ENCODE peak calls at places on chromosomes 16 and 17, in ten cellular contexts. Y, M, W, K, S, B, L, Q, Z and C are unnamed samples.

GRCh38 chr17:38980455-38981217 is 13.4 kb upstream of the FBXO47 start:
- DNase-seq in W (no peak), M (no peak), Z (peak), Q (no peak), L (no peak), K (no peak), S (no peak), Y (no peak), B (no peak), C (no peak)

GRCh38 chr17:63275318-63275967 is 170.7 kb downstream of the CYB561 start:
- DNase-seq in Z (peak), B (peak), W (no peak), L (no peak), S (peak), M (no peak), K (no peak), Y (no peak), Q (no peak), C (no peak)

GRCh38 chr17:20008242-20009051 is 712 bp upstream of the SPECC1 start:
- DNase-seq in K (peak), W (peak), Y (peak), M (peak), B (no peak), L (no peak), Z (no peak), S (no peak), Q (peak), C (no peak)

GRCh38 chr16:83779881-83780280 is 27.9 kb upstream of the HSBP1 start:
- DNase-seq in S (peak), Q (no peak), L (no peak), K (no peak), W (no peak), B (peak), Y (no peak), Z (peak), M (no peak), C (no peak)

GRCh38 chr16:59665618-59666220 is 931.6 kb upstream of the GOT2 start:
- DNase-seq in Y (no peak), Z (no peak), B (no peak), W (no peak), Q (no peak), L (no peak), S (no peak), K (no peak), M (no peak), C (no peak)

GRCh38 chr17:27523712-27524111 is 67.5 kb downstream of the KSR1 start:
- DNase-seq in K (no peak), Z (no peak), L (no peak), Q (no peak), W (no peak), B (no peak), Y (no peak), M (no peak), S (no peak), C (no peak)

GRCh38 chr17:2689411-2690164 is 22.0 kb downstream of the CLUH start:
- DNase-seq in Y (peak), Q (no peak), L (peak), W (no peak), S (no peak), Z (no peak), M (peak), B (no peak), K (peak), C (no peak)

GRCh38 chr16:74698220-74698619 is 2.4 kb downstream of the MLKL start:
- DNase-seq in M (no peak), Q (no peak), B (no peak), L (no peak), S (no peak), K (peak), Z (peak), Y (peak), W (no peak), C (no peak)

GRCh38 chr17:37067555-37068111 is 118.9 kb downstream of the AATF start:
- DNase-seq in L (no peak), Z (peak), Y (no peak), S (peak), K (no peak), W (no peak), B (peak), Q (no peak), M (peak), C (no peak)

GRCh38 chr16:85416267-85417109 is 196.6 kb upstream of the GSE1 start:
- DNase-seq in Z (peak), Q (no peak), S (no peak), K (peak), Y (peak), B (no peak), W (peak), M (peak), L (peak), C (peak)

GRCh38 chr17:13176436-13176835 is 158.6 kb upstream of the ELAC2 start:
- DNase-seq in W (no peak), Y (no peak), K (no peak), B (no peak), S (no peak), Q (no peak), M (no peak), L (no peak), Z (no peak), C (no peak)

GRCh38 chr17:27376637-27377547 is 79.4 kb upstream of the KSR1 start:
- DNase-seq in L (no peak), W (no peak), B (no peak), M (no peak), K (no peak), Q (peak), S (no peak), Y (no peak), Z (peak), C (no peak)

GRCh38 chr17:50563095-50563511 is 2.6 kb downstream of the CACNA1G start:
- DNase-seq in Z (no peak), B (no peak), Y (no peak), Q (no peak), S (no peak), K (no peak), W (no peak), M (no peak), L (no peak), C (no peak)

GRCh38 chr16:65621640-65622039 is 499.8 kb upstream of the CDH11 start:
- DNase-seq in B (no peak), W (no peak), L (no peak), Y (no peak), Q (no peak), Z (no peak), K (no peak), M (no peak), S (no peak), C (no peak)

GRCh38 chr17:76556759-76557367 is 17.0 kb downstream of the PRCD start:
- DNase-seq in M (no peak), L (peak), K (no peak), Y (no peak), Z (peak), W (peak), Q (peak), S (no peak), B (no peak), C (no peak)

GRCh38 chr16:88651276-88651988 is 579 bp upstream of the CYBA start:
- DNase-seq in Q (peak), K (peak), Z (no peak), M (peak), B (no peak), L (peak), Y (peak), W (no peak), S (no peak), C (no peak)

GRCh38 chr16:81752225-81752875 is 26.7 kb upstream of the PLCG2 start:
- DNase-seq in B (no peak), L (peak), S (no peak), Y (peak), W (no peak), Z (peak), K (peak), Q (peak), M (peak), C (no peak)

GRCh38 chr16:19005561-19006445 is 22.1 kb downstream of the TMC7 start:
- DNase-seq in Q (no peak), K (no peak), L (no peak), Y (no peak), B (no peak), S (no peak), W (no peak), Z (peak), M (peak), C (peak)

GRCh38 chr16:55495616-55496289 is 13.1 kb upstream of the LPCAT2 start:
- DNase-seq in W (no peak), B (peak), Z (peak), Q (no peak), K (no peak), Y (no peak), L (no peak), M (no peak), S (peak), C (no peak)

GRCh38 chr16:56279914-56280313 is 88.6 kb downstream of the GNAO1 start:
- DNase-seq in Q (no peak), S (no peak), K (no peak), Y (no peak), Z (no peak), M (no peak), L (no peak), B (no peak), W (no peak), C (no peak)

GRCh38 chr16:2785101-2785991 is 2.0 kb downstream of the PRSS33 start:
- DNase-seq in K (no peak), S (no peak), Q (no peak), Y (no peak), Z (no peak), B (no peak), W (no peak), L (peak), M (no peak), C (no peak)

GRCh38 chr17:59892251-59892848 is 393 bp downstream of the TUBD1 start:
- DNase-seq in Q (peak), S (no peak), K (no peak), M (peak), W (peak), Y (no peak), Z (no peak), L (no peak), B (no peak), C (no peak)

GRCh38 chr17:40304464-40304863 is 4.5 kb upstream of the RARA start:
- DNase-seq in L (no peak), Q (no peak), K (no peak), M (no peak), W (peak), B (peak), Z (peak), S (peak), Y (no peak), C (no peak)

GRCh38 chr17:44794699-44795413 is 35.2 kb downstream of the GJC1 start:
- DNase-seq in M (no peak), B (no peak), L (peak), Z (peak), Y (no peak), W (no peak), S (peak), Q (peak), K (no peak), C (no peak)

GRCh38 chr17:6387858-6388257 is 47.1 kb downstream of the AIPL1 start:
- DNase-seq in W (no peak), Y (no peak), B (no peak), L (no peak), S (no peak), K (no peak), Q (peak), Z (no peak), M (no peak), C (no peak)

GRCh38 chr17:2700491-2701141 is 10.9 kb downstream of the CLUH start:
- DNase-seq in K (peak), Z (no peak), M (peak), Q (peak), B (no peak), W (peak), Y (no peak), S (no peak), L (peak), C (no peak)

GRCh38 chr17:9109933-9110332 is 88.6 kb downstream of the NTN1 start:
- DNase-seq in L (no peak), Q (peak), Z (no peak), M (no peak), W (no peak), Y (no peak), S (no peak), B (no peak), K (no peak), C (no peak)

GRCh38 chr17:44604149-44605115 is 47.1 kb downstream of the FZD2 start:
- DNase-seq in L (no peak), K (no peak), Y (no peak), Q (no peak), W (no peak), S (no peak), B (no peak), Z (no peak), M (no peak), C (no peak)

GRCh38 chr16:67169642-67170167 is 633 bp upstream of the NOL3 start:
- DNase-seq in M (no peak), S (no peak), Q (no peak), Y (no peak), L (no peak), W (peak), Z (no peak), B (no peak), K (peak), C (peak)

GRCh38 chr17:67359960-67360817 is 6.2 kb downstream of the PSMD12 start:
- DNase-seq in S (no peak), K (no peak), M (no peak), W (no peak), B (no peak), Z (peak), Q (no peak), L (no peak), Y (no peak), C (no peak)

GRCh38 chr16:54890381-54890780 is 40.3 kb upstream of the IRX5 start:
- DNase-seq in Y (no peak), B (no peak), K (no peak), W (no peak), M (no peak), S (no peak), L (no peak), Z (no peak), Q (no peak), C (no peak)

GRCh38 chr17:77832180-77832560 is 126.3 kb upstream of the TNRC6C start:
- DNase-seq in Y (no peak), S (no peak), L (no peak), Z (no peak), K (no peak), B (no peak), M (no peak), Q (no peak), W (no peak), C (no peak)

GRCh38 chr17:49280918-49281317 is 50.3 kb upstream of the PHOSPHO1 start:
- DNase-seq in M (no peak), B (no peak), Y (no peak), Z (no peak), L (no peak), S (no peak), K (no peak), W (no peak), Q (peak), C (no peak)

GRCh38 chr17:77495575-77495974 is 354.8 kb downstream of the SEC14L1 start:
- DNase-seq in S (no peak), L (peak), B (no peak), W (no peak), M (peak), Q (no peak), Z (no peak), Y (no peak), K (no peak), C (no peak)

GRCh38 chr17:66405836-66406679 is 103.6 kb downstream of the PRKCA start:
- DNase-seq in L (no peak), Q (no peak), B (no peak), S (no peak), W (no peak), K (no peak), Y (no peak), Z (peak), M (no peak), C (no peak)

GRCh38 chr17:80781188-80781577 is 210.5 kb upstream of the CHMP6 start:
- DNase-seq in K (no peak), Y (no peak), W (no peak), B (no peak), L (peak), Q (peak), M (no peak), Z (no peak), S (no peak), C (no peak)

GRCh38 chr17:65013613-65014391 is 42.7 kb downstream of the GNA13 start:
- DNase-seq in S (peak), M (no peak), K (peak), Q (no peak), B (peak), W (no peak), L (no peak), Z (peak), Y (peak), C (no peak)

GRCh38 chr17:80575057-80575875 is 30.6 kb downstream of the RPTOR start:
- DNase-seq in Z (peak), W (peak), Y (peak), M (peak), B (peak), Q (peak), L (peak), K (peak), S (peak), C (peak)

DNA sequence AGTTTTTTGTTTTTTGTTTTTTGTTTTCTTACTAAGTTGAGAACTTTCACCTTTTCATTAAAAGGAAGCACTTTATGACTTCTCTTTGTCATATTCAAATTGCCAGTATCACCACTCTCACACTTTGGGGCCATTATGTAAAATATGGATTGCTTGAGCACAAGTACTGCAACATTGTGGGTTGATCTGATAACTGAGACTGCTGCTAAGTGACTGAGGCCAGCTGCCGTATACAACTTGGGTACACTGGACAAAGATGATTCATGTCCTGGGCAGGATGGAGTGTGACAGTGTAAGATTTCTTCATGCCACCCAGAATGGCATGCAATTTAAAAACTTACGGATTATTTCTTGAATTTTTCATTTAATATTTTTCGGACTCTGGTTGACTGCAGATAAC is 7.8 kb downstream of the TTC19 start:
- DNase-seq in Z (no peak), L (no peak), Y (no peak), M (no peak), B (no peak), Q (no peak), K (no peak), S (no peak), W (no peak), C (no peak)
- TF ChIP-seq CTCF in Z (no peak), L (no peak), Y (no peak), M (no peak), B (no peak), Q (no peak), K (no peak), S (no peak), W (no peak), C (no peak)

GRCh38 chr17:68433211-68433610 is 24.1 kb downstream of the WIPI1 start:
- DNase-seq in K (no peak), M (no peak), L (no peak), B (no peak), S (no peak), Y (no peak), W (no peak), Q (peak), Z (no peak), C (no peak)
- TF ChIP-seq CTCF in K (no peak), M (no peak), L (no peak), B (no peak), S (no peak), Y (no peak), W (no peak), Q (no peak), Z (no peak), C (no peak)

DNA sequence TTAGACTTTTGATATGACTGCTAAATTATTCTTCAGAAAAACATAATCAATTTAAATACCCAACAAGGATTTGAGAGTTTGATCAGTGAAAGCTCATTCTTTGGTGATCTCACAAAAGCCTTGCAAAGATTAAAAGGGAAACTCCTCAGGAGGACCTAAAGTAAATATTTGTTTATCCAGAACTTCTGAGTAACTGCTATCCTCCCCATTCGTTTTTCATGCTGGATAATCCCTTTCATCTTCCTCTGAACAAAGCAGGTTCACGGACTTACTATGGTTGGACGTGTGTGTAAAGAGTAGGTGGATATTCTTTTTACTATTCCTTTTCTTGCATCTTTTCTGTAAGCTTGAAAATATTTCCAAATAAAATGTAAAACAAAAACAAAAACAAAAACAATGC is 124.7 kb downstream of the CPPED1 start:
- DNase-seq in Q (no peak), Z (no peak), L (no peak), K (no peak), S (no peak), W (no peak), Y (no peak), M (no peak), B (no peak), C (no peak)
- TF ChIP-seq CTCF in Q (no peak), Z (no peak), L (no peak), K (no peak), S (no peak), W (no peak), Y (no peak), M (no peak), B (no peak), C (no peak)

DNA sequence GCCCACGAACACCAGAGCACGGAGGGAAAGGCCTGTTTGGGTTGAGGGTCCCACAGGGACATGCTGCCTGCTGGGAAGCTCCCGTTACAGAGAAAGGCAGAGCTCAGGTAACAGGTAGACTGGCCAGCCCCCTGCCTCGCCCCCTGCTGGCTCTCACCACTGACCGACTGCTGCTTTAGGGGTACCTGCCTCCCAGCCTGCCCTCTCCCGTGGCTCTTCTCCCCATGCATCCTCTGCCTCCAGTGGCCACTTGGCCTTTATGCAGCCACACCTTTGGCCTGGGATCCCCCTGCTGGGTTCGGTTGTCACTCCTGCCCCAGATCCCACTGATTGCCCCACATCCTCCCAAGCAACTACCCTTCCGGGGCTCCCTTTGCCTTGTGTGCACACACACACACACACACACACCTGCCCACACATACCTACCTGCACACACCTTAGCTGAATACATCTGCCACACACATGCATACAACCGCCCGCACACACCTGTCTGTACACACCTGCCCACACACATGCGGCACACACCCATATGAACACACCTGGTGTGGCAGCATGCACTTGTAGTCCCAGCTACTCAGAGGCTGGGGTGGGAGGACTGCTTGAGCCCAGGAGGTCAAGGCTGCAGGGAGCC is 7.1 kb downstream of the MCRIP1 start:
- DNase-seq in K (no peak), L (no peak), B (no peak), Z (no peak), Y (no peak), Q (no peak), W (no peak), S (no peak), M (no peak), C (no peak)
- TF ChIP-seq CTCF in K (no peak), L (no peak), B (no peak), Z (no peak), Y (no peak), Q (no peak), W (no peak), S (no peak), M (peak), C (peak)

DNA sequence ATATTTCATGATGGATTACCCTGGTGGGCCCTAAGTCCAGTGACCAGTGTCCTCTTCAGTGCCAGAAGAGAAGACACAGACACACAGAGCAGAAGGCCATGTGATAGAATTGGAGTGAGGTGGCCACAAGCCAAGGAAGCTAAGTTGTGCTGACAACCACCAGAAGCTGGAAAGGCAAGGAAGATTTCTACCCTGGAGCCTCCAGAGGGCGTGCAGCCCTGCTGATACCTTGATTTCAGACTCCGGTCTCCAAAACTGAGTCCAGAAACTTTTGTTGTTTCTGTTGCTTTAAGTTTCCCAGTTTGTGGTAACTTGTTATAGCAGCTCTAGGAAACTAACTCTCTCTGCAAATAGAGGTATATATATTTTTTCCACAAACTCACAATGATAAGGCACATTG is 396.6 kb upstream of the ASIC2 start:
- DNase-seq in M (no peak), W (no peak), Y (no peak), Z (no peak), L (no peak), S (no peak), B (no peak), Q (no peak), K (no peak), C (no peak)
- TF ChIP-seq CTCF in M (no peak), W (no peak), Y (no peak), Z (no peak), L (no peak), S (no peak), B (no peak), Q (no peak), K (no peak), C (no peak)